ENCODE peak calls at places on chromosome 1, in five cellular contexts. Y is OCI-LY7, F is HCT116, W is IMR-90, V is H9. L is an unnamed sample.

GRCh38 chr1:21034725-21035628 is 141.7 kb downstream of the EIF4G3 start:
- DNase-seq in F (no peak), V (no peak), W (no peak), Y (no peak), L (no peak)

GRCh38 chr1:172941945-172942344 is 108.8 kb downstream of the TNFSF18 start:
- DNase-seq in F (no peak), Y (peak), W (peak), V (no peak), L (no peak)

GRCh38 chr1:223846668-223847007 is 891 bp upstream of the TP53BP2 start:
- DNase-seq in Y (no peak), W (no peak), F (no peak), V (no peak), L (no peak)

GRCh38 chr1:158124999-158125398 is 55.7 kb upstream of the CD1D start:
- DNase-seq in W (peak), F (peak), V (peak), Y (peak), L (peak)

GRCh38 chr1:14017531-14017961 is 317.6 kb downstream of the PRDM2 start:
- DNase-seq in V (no peak), Y (no peak), W (no peak), F (no peak), L (no peak)

GRCh38 chr1:47569681-47570470 is 132.0 kb downstream of the FOXD2 start:
- DNase-seq in F (peak), Y (no peak), V (peak), W (peak), L (no peak)

GRCh38 chr1:202710070-202711025 is at the start of gene SYT2:
- DNase-seq in Y (no peak), V (peak), F (no peak), W (no peak), L (no peak)

GRCh38 chr1:182625716-182626504 is 21.7 kb upstream of the RGS16 start:
- DNase-seq in F (no peak), V (no peak), W (no peak), Y (no peak), L (no peak)

GRCh38 chr1:28290851-28291250 is 31.5 kb downstream of the SESN2 start:
- DNase-seq in Y (no peak), W (no peak), F (no peak), V (peak), L (no peak)

GRCh38 chr1:47469405-47469759 is 31.5 kb downstream of the FOXD2 start:
- DNase-seq in Y (no peak), V (no peak), F (no peak), W (no peak), L (no peak)

GRCh38 chr1:19448491-19449439 is 36.6 kb downstream of the CAPZB start:
- DNase-seq in F (no peak), W (peak), V (no peak), Y (no peak), L (no peak)

GRCh38 chr1:95116666-95117206 is 419 bp upstream of the TLCD4 start:
- DNase-seq in V (peak), F (peak), Y (peak), W (peak), L (peak)

GRCh38 chr1:68269637-68270430 is 37.5 kb upstream of the WLS start:
- DNase-seq in Y (no peak), F (peak), W (peak), V (no peak), L (no peak)

GRCh38 chr1:244557565-244557964 is 95.4 kb upstream of the DESI2 start:
- DNase-seq in V (no peak), Y (no peak), W (no peak), F (no peak), L (peak)
- H3K27ac ChIP-seq in V (no peak), Y (no peak), W (no peak), F (no peak), L (no peak)

DNA sequence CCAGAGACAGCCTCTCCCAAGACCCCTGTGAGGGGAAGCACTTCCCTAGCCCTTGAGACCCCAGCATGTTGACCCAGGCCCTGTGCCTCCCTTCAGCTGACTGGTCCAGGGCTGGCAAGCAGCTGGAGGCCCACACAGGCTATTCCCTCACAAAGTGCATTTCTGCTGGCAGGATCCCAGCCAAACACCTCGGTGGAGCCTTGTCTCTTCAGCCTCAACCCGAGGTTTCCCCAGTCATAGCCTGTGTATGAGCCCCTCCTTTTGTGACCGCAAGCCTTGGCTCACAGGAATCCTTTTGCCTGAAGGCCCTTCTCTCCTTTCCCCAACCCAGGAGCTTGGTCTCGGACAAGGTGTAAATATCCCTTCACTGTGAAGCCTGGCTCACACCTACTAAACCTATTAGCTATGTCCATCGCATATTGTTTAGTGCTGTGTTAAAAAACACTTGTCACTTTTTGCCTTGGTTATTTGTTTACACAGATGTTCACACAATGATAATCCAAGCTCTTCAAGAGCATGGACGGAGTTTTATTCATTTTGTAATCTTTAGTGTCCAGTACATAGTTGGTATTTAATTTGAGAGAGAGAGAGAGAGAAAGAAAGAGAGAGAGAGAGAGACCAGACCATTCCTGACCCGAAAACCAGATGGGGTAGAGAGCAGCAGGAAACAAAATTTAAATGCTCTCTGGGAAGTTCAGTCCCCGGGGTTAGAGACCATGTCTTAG is 8.5 kb upstream of the CD247 start:
- DNase-seq in F (no peak), W (no peak), V (no peak), Y (no peak), L (no peak)
- H2AFZ ChIP-seq in F (no peak), W (no peak), V (no peak), Y (no peak), L (no peak)

GRCh38 chr1:44049839-44050238 is 18.6 kb upstream of the SLC6A9 start:
- DNase-seq in F (no peak), Y (no peak), V (no peak), W (peak), L (no peak)
- H3K27ac ChIP-seq in F (no peak), Y (no peak), V (no peak), W (peak), L (no peak)

GRCh38 chr1:27162090-27162489 is 7.2 kb upstream of the SLC9A1 start:
- DNase-seq in Y (no peak), W (no peak), V (no peak), F (no peak), L (no peak)

GRCh38 chr1:27161594-27161993 is 6.7 kb upstream of the SLC9A1 start:
- DNase-seq in V (no peak), F (no peak), W (no peak), Y (peak), L (peak)

GRCh38 chr1:27166929-27167328 is 12.0 kb upstream of the SLC9A1 start:
- DNase-seq in W (no peak), V (no peak), Y (no peak), F (no peak), L (no peak)

GRCh38 chr1:27163093-27163492 is 8.2 kb upstream of the SLC9A1 start:
- DNase-seq in Y (no peak), W (no peak), V (no peak), F (no peak), L (no peak)

DNA sequence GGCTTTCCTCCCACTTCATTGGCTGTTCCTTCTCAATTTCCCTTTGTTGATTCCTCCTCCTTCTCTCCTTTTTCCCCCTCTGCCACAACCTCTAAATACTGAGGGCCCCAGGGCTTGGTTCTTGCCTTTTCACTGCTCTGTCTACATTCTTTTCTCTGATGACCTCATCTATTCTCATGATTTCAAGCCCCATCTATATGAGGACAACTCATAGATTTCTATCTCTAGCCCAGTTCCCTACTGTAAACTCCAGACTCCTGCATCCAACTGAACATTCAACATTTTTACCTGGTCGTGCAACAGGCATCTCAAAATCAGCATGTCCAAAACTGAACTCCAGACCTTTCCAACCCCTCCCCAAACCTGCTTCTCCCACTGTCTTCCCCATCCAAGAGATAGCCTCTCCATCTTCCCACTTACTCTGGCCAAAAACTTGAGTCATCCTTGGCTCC is 11.5 kb upstream of the SLC9A1 start:
- DNase-seq in Y (no peak), F (no peak), V (no peak), W (peak), L (no peak)
- H2AFZ ChIP-seq in Y (no peak), F (no peak), V (no peak), W (peak), L (no peak)

GRCh38 chr1:12656575-12656974 is 12.7 kb downstream of the AADACL4 start:
- DNase-seq in F (no peak), Y (no peak), W (no peak), V (no peak), L (no peak)
- H3K27ac ChIP-seq in F (no peak), Y (no peak), W (no peak), V (no peak), L (no peak)

DNA sequence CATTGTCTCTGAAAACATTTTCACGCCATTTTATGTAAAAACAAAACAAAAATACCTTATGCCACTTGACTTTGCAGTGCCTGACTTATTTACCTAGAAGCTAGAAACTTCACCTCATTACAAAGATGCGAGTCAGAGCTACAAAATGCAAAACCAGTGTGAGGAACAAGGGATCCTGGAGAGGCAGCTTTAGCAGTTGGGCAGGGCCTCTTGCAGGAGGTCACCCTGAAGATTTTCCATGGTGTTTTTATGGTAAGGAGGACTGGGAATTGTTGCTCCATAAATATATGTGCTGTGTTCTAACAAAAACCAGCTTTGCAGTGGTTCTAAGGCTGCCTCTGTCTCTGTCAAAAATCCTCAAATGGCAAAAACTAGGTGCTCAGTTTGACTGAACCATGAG is 36.4 kb upstream of the TARBP1 start:
- DNase-seq in F (no peak), V (no peak), Y (no peak), W (peak), L (peak)
- H2AFZ ChIP-seq in F (peak), V (peak), Y (peak), W (no peak), L (no peak)

DNA sequence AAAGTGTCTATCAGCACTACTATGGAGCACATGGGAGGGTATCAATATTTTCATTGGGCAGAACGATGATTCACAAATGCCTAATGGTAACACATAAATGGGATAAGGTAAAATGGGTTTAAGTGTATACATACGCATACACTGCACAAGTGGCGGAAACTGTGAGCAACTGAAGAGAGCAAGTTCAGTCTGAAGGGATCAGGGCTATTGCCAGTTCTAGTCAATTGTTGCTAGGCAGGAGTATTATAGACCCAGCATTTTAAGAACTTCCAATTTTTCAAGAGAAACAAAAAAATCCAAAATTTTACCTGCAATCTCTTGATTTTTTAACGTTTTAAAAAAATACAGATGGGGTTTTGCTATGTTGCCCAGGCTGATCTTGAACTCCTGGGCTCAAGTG is 23.1 kb downstream of the FOXJ3 start:
- DNase-seq in V (no peak), F (no peak), W (no peak), Y (no peak), L (no peak)
- H3K27ac ChIP-seq in V (no peak), F (no peak), W (no peak), Y (no peak), L (no peak)

GRCh38 chr1:3673381-3674099 is 21.2 kb downstream of the TP73 start:
- DNase-seq in F (no peak), W (no peak), Y (peak), V (no peak), L (peak)
- H2AFZ ChIP-seq in F (no peak), W (peak), Y (peak), V (no peak), L (peak)

DNA sequence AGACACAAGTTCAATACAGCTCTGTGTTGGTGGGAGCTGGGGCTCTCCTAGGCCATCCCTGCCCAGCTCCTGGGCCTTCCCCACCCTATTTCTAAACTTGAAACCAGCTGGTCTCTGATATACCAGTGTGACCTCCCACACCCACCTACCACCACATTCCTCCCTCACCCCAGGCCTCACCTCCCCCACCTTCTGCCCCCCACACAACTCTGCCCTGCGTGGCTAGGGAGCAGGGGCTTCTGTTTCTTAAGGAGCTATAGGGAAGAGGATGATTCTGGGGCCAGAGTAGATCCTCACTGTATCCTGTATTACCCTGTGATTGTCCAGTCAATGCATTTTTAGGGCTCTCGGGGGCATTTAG is 16.5 kb downstream of the NES start:
- DNase-seq in V (no peak), W (no peak), Y (no peak), F (no peak), L (no peak)
- H3K27ac ChIP-seq in V (peak), W (peak), Y (no peak), F (peak), L (no peak)

DNA sequence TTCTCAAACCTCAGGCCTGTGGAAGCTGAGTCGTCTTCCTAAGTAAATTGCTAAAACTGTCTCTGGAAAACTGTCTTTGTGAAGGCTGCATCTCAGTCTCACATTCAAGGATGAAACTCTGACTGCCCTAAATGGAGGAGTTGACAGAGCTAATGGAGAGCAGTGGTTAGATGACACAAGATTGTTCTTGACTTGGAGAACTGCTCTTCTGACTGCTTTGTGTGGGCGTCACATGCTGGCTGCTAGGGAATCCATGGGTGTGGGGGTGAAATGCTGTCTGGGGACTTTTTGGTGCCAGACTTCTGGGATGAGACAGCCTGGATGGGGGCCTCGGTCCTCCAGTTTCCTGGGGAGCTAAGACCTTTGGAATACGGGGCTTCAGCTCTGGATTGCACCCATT is 24.5 kb upstream of the TSPAN2 start:
- DNase-seq in Y (no peak), V (no peak), F (no peak), W (peak), L (no peak)
- H2AFZ ChIP-seq in Y (peak), V (no peak), F (no peak), W (peak), L (no peak)